ENCODE peak calls at places on chromosome 2, in ten cellular contexts. N is transverse colon; X is foreskin keratinocyte; D is psoas muscle; Q is AG04450; R is Caco-2; Z is neural progenitor cell; H is cardiac muscle cell; L is tibial nerve; F is CD8-positive, alpha-beta T cell. K is an unnamed sample.

GRCh38 chr2:104443137-104443536 is 410.8 kb upstream of the POU3F3 start:
- DNase-seq in R (no peak), D (no peak), F (no peak), N (no peak), L (no peak), X (no peak), Z (no peak), H (no peak), Q (no peak), K (no peak)

GRCh38 chr2:20525041-20526035 is 78.5 kb downstream of the RHOB start:
- DNase-seq in Z (no peak), L (peak), H (no peak), R (peak), Q (no peak), D (peak), F (no peak), X (peak), N (peak), K (peak)

GRCh38 chr2:14937336-14937735 is 304.8 kb downstream of the LRATD1 start:
- DNase-seq in H (no peak), Z (no peak), R (no peak), Q (no peak), X (no peak), L (no peak), F (no peak), N (no peak), D (no peak), K (no peak)

GRCh38 chr2:134276381-134277172 is 22.7 kb downstream of the MGAT5 start:
- DNase-seq in N (no peak), Z (no peak), Q (no peak), F (no peak), H (no peak), R (no peak), X (peak), L (no peak), D (no peak), K (no peak)

GRCh38 chr2:95285542-95285932 is 11.3 kb downstream of the PROM2 start:
- DNase-seq in D (no peak), L (no peak), H (no peak), Q (no peak), R (no peak), Z (no peak), N (no peak), F (no peak), X (no peak), K (no peak)

GRCh38 chr2:189347540-189347939 is 93.7 kb upstream of the WDR75 start:
- DNase-seq in Z (peak), D (no peak), R (peak), H (peak), N (peak), Q (peak), F (no peak), X (peak), L (no peak), K (peak)

GRCh38 chr2:166632616-166633015 is 138.6 kb upstream of the SCN7A start:
- DNase-seq in Q (peak), N (no peak), F (no peak), Z (no peak), H (no peak), L (no peak), D (no peak), X (no peak), R (no peak), K (peak)

GRCh38 chr2:193518061-193518817 is 1323.5 kb upstream of the TMEFF2 start:
- DNase-seq in X (peak), Z (no peak), L (no peak), R (peak), H (no peak), D (no peak), Q (peak), N (no peak), F (no peak), K (no peak)

GRCh38 chr2:136305517-136306192 is 187.7 kb upstream of the CXCR4 start:
- DNase-seq in D (no peak), Z (no peak), X (no peak), Q (no peak), F (peak), L (no peak), H (no peak), R (no peak), N (no peak), K (no peak)

GRCh38 chr2:106159867-106160785 is 34.0 kb downstream of the UXS1 start:
- DNase-seq in Q (no peak), D (no peak), L (no peak), X (no peak), H (no peak), N (no peak), R (no peak), Z (no peak), F (peak), K (no peak)

GRCh38 chr2:88059979-88060906 is 4.7 kb upstream of the KRCC1 start:
- DNase-seq in D (no peak), Q (no peak), H (peak), N (no peak), L (no peak), X (peak), F (no peak), Z (peak), R (peak), K (no peak)

GRCh38 chr2:191539068-191539467 is 138.9 kb upstream of the NABP1 start:
- DNase-seq in H (peak), Z (peak), Q (no peak), F (no peak), R (peak), D (no peak), L (no peak), X (no peak), N (no peak), K (no peak)
- TF ChIP-seq CTCF in H (peak), Z (peak), Q (peak), F (peak), R (peak), D (no peak), L (peak), X (peak), N (no peak), K (peak)

GRCh38 chr2:58056201-58056916 is 9.8 kb downstream of the VRK2 start:
- DNase-seq in Z (no peak), F (no peak), H (no peak), R (no peak), Q (no peak), L (no peak), X (no peak), D (no peak), N (no peak), K (no peak)
- TF ChIP-seq CTCF in Z (no peak), F (no peak), H (no peak), R (no peak), Q (no peak), L (no peak), X (no peak), D (no peak), N (no peak), K (no peak)

GRCh38 chr2:125471963-125472362 is 1184.0 kb upstream of the GYPC start:
- DNase-seq in H (peak), D (no peak), X (no peak), Q (peak), Z (peak), R (peak), N (peak), F (no peak), L (no peak), K (no peak)
- TF ChIP-seq CTCF in H (peak), D (no peak), X (no peak), Q (peak), Z (peak), R (peak), N (peak), F (no peak), L (no peak), K (peak)

GRCh38 chr2:84905181-84906107 is at the start of gene TMSB10:
- DNase-seq in N (peak), L (peak), F (peak), R (peak), H (peak), X (peak), Z (peak), Q (no peak), D (peak), K (no peak)
- TF ChIP-seq CTCF in N (no peak), L (no peak), F (no peak), R (no peak), H (no peak), X (peak), Z (no peak), Q (no peak), D (no peak), K (no peak)

GRCh38 chr2:168603439-168603961 is 147.4 kb downstream of the CERS6 start:
- DNase-seq in L (no peak), Q (no peak), H (no peak), Z (no peak), F (no peak), X (no peak), D (no peak), R (no peak), N (no peak), K (no peak)
- TF ChIP-seq CTCF in L (no peak), Q (no peak), H (no peak), Z (no peak), F (no peak), X (no peak), D (no peak), R (no peak), N (no peak), K (no peak)

GRCh38 chr2:51335072-51336058 is 303.4 kb upstream of the NRXN1 start:
- DNase-seq in L (no peak), D (no peak), N (no peak), R (no peak), H (peak), Z (peak), F (no peak), X (no peak), Q (no peak), K (no peak)
- TF ChIP-seq CTCF in L (no peak), D (no peak), N (no peak), R (no peak), H (no peak), Z (peak), F (no peak), X (no peak), Q (no peak), K (no peak)

K was measured in AG09319.